ENCODE peak calls at places on chromosomes 12 and 14, in four cellular contexts. One of them, this sample, is unnamed.

GRCh38 chr14:91942128-91942527 is 5.4 kb downstream of the FBLN5 start:
- DNase-seq in neuronal stem cell: no peak
- DNase-seq in PC-9: no peak
- DNase-seq in sigmoid colon: no peak
- DNase-seq in this sample: no peak

GRCh38 chr12:100953677-100954076 is 159.1 kb downstream of the ANO4 start:
- DNase-seq in sigmoid colon: no peak
- DNase-seq in PC-9: no peak
- DNase-seq in neuronal stem cell: no peak
- DNase-seq in this sample: no peak

GRCh38 chr12:121791671-121792496 is 1.6 kb downstream of the RHOF start:
- DNase-seq in sigmoid colon: no peak
- DNase-seq in neuronal stem cell: no peak
- DNase-seq in PC-9: peak
- DNase-seq in this sample: no peak

GRCh38 chr14:103624860-103625259 is 4.2 kb upstream of the KLC1 start:
- DNase-seq in sigmoid colon: peak
- DNase-seq in neuronal stem cell: no peak
- DNase-seq in PC-9: peak
- DNase-seq in this sample: peak

GRCh38 chr12:15443611-15444010 is 121.3 kb downstream of the PTPRO start:
- DNase-seq in PC-9: no peak
- DNase-seq in neuronal stem cell: no peak
- DNase-seq in sigmoid colon: no peak
- DNase-seq in this sample: peak

GRCh38 chr12:83089575-83089974 is 402.9 kb downstream of the TMTC2 start:
- DNase-seq in sigmoid colon: no peak
- DNase-seq in neuronal stem cell: no peak
- DNase-seq in PC-9: no peak
- DNase-seq in this sample: no peak

GRCh38 chr12:105574056-105574715 is 243.7 kb downstream of the C12orf75 start:
- DNase-seq in neuronal stem cell: no peak
- DNase-seq in sigmoid colon: no peak
- DNase-seq in PC-9: no peak
- DNase-seq in this sample: no peak

GRCh38 chr12:121423682-121424631 is 24.0 kb downstream of the RNF34 start:
- DNase-seq in neuronal stem cell: no peak
- DNase-seq in PC-9: no peak
- DNase-seq in sigmoid colon: peak
- DNase-seq in this sample: no peak

GRCh38 chr12:97713972-97714588 is 251.5 kb downstream of the RMST start:
- DNase-seq in sigmoid colon: no peak
- DNase-seq in neuronal stem cell: no peak
- DNase-seq in PC-9: no peak
- DNase-seq in this sample: no peak

GRCh38 chr12:19031032-19031431 is 98.5 kb upstream of the PLEKHA5 start:
- DNase-seq in PC-9: peak
- DNase-seq in neuronal stem cell: no peak
- DNase-seq in sigmoid colon: no peak
- DNase-seq in this sample: peak

GRCh38 chr14:24177928-24178327 is 6.0 kb downstream of the REC8 start:
- DNase-seq in neuronal stem cell: no peak
- DNase-seq in sigmoid colon: no peak
- DNase-seq in PC-9: no peak
- DNase-seq in this sample: no peak

GRCh38 chr14:24181251-24182077 is 7.2 kb downstream of the IPO4 start:
- DNase-seq in PC-9: no peak
- DNase-seq in sigmoid colon: no peak
- DNase-seq in neuronal stem cell: no peak
- DNase-seq in this sample: no peak

GRCh38 chr14:24178399-24179178 is 6.7 kb downstream of the REC8 start:
- DNase-seq in sigmoid colon: no peak
- DNase-seq in PC-9: no peak
- DNase-seq in neuronal stem cell: no peak
- DNase-seq in this sample: no peak

GRCh38 chr14:24179961-24180726 is 8.3 kb downstream of the REC8 start:
- DNase-seq in sigmoid colon: no peak
- DNase-seq in neuronal stem cell: no peak
- DNase-seq in PC-9: no peak
- DNase-seq in this sample: no peak

GRCh38 chr14:24179294-24179960 is 7.5 kb downstream of the REC8 start:
- DNase-seq in sigmoid colon: no peak
- DNase-seq in neuronal stem cell: no peak
- DNase-seq in PC-9: no peak
- DNase-seq in this sample: no peak
- H3K27ac ChIP-seq in sigmoid colon: peak
- H3K27ac ChIP-seq in neuronal stem cell: no peak
- H3K27ac ChIP-seq in PC-9: no peak
- H3K27ac ChIP-seq in this sample: peak

DNA sequence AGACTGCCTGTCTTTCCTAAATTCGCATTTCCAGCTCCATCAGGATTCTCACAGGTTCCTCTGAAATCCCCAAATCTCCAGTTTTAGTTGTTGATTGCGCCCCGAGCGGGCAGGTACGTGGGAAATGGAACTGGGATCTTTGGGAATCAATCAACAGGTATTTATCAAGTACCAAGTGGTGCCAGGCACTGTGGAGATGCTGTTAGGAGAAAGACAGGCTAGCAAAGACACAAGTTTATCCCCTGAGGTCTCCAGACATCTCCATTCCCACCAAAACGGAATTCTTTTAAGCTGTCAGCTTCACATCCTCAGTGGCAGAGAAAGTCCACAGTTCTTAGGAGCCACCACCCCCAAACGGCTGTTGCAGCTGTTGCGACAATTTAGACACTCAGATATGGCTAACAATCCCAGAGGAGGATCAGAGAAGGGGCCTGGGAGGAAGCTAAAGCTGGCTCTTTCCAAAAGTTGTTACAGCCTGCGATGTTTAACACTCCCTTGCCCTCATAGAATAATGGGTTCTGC is 1.8 kb upstream of the ATP5MC2 start:
- DNase-seq in sigmoid colon: no peak
- DNase-seq in neuronal stem cell: no peak
- DNase-seq in PC-9: no peak
- DNase-seq in this sample: no peak
- H3K27ac ChIP-seq in sigmoid colon: peak
- H3K27ac ChIP-seq in neuronal stem cell: peak
- H3K27ac ChIP-seq in PC-9: no peak
- H3K27ac ChIP-seq in this sample: no peak

DNA sequence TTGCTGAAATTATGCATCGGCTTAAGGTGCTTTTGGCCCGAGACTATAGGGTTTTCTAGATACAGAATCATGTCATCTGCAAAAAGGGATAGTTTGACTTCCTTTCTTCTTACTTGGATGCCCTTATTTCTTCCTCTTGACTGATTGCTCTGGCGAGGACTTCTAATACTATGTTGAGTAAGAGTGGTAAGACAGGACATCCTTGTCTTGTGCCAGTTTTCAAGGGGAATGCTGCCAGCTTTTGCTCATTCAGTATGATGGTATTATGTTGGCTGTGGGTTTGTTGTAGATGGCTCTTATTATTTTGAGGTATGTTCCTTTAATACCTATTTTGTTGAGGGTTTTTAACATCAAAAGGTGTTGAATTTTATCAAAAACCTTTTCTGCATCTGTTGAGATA is 8.3 kb downstream of the BMAL2 start:
- DNase-seq in neuronal stem cell: no peak
- DNase-seq in sigmoid colon: no peak
- DNase-seq in PC-9: no peak
- DNase-seq in this sample: no peak
- H3K27ac ChIP-seq in neuronal stem cell: no peak
- H3K27ac ChIP-seq in sigmoid colon: no peak
- H3K27ac ChIP-seq in PC-9: peak
- H3K27ac ChIP-seq in this sample: peak

GRCh38 chr12:71214511-71215285 is 56.9 kb upstream of the TSPAN8 start:
- DNase-seq in neuronal stem cell: peak
- DNase-seq in PC-9: no peak
- DNase-seq in sigmoid colon: no peak
- DNase-seq in this sample: no peak

GRCh38 chr12:71220295-71220694 is 62.5 kb upstream of the TSPAN8 start:
- DNase-seq in sigmoid colon: no peak
- DNase-seq in neuronal stem cell: no peak
- DNase-seq in PC-9: no peak
- DNase-seq in this sample: no peak

GRCh38 chr12:71219224-71219623 is 61.4 kb upstream of the TSPAN8 start:
- DNase-seq in sigmoid colon: no peak
- DNase-seq in PC-9: no peak
- DNase-seq in neuronal stem cell: no peak
- DNase-seq in this sample: no peak

DNA sequence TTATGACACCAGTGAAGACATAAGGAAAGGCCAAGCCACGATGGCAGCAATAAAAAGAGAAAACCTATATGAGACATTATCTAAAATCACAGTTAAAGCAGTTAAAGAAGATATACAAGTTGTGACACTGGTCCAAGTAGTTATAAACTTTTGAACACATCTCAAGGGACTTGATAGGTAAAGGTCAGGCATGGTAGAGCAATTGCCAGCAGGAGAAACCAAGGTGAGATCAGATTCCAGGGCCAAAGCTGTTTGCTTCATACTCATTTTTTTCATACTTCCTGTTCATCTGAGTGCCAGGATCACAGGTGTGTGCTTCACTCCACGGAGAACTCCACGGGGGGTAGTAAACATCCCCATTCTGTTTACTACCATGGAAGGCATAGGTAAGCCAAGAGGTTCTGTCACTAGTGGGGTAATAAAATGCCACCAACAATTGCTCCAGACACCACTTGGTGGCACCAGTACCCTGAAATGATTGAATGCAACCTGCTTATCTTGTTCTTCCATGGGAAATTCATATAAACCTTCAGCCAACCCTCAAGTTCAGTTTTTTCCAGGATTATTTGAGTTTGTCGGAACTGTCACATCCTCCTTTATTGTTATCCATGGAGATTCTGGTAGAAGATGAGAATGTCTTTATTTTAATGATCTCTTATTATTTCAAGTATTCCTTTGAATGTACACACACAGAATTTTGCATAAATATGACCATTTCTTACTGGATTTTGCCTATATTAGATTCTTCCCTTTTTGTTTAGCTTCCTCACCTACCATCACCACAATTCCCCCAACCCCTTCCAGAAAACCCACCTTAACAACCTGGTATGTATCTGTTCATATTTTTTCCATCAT is 59.2 kb upstream of the TSPAN8 start:
- DNase-seq in neuronal stem cell: peak
- DNase-seq in sigmoid colon: no peak
- DNase-seq in PC-9: peak
- DNase-seq in this sample: peak
- H3K27ac ChIP-seq in neuronal stem cell: no peak
- H3K27ac ChIP-seq in sigmoid colon: no peak
- H3K27ac ChIP-seq in PC-9: no peak
- H3K27ac ChIP-seq in this sample: no peak